ENCODE peak calls at places on chromosomes 16 and 17, in ten cellular contexts. B is ascending aorta, Z is fibroblast of lung, N is tibial artery, R is neural progenitor cell, W is psoas muscle, G is PC-9, F is trophoblast cell, X is cardiac muscle cell, U is lower lobe of right lung. K is an unnamed sample. For H3K36me3 and H3K4me1, the result is how much of the 10 kb centered on the place peaks cover.

GRCh38 chr17:50593321-50593720 is 32.8 kb downstream of the CACNA1G start:
- DNase-seq in B (no peak), Z (no peak), N (no peak), R (peak), W (no peak), G (no peak), F (peak), X (peak), U (peak), K (peak)

GRCh38 chr16:21590287-21590686 is 9.1 kb upstream of the METTL9 start:
- DNase-seq in B (no peak), Z (no peak), N (no peak), R (no peak), W (no peak), G (peak), F (no peak), X (no peak), U (no peak), K (no peak)

GRCh38 chr17:32894245-32894644 is 17.3 kb upstream of the MYO1D start:
- DNase-seq in B (no peak), Z (no peak), N (no peak), R (no peak), W (no peak), G (peak), F (peak), X (peak), U (no peak), K (no peak)

GRCh38 chr16:5056347-5056746 is 9.4 kb downstream of the C16orf89 start:
- DNase-seq in B (no peak), Z (no peak), N (no peak), R (peak), W (no peak), G (no peak), F (no peak), X (peak), U (no peak), K (peak)

GRCh38 chr17:76725580-76726230 is 701 bp downstream of the JMJD6 start:
- DNase-seq in B (peak), Z (no peak), N (peak), R (no peak), W (peak), G (no peak), F (no peak), X (peak), U (peak), K (peak)

GRCh38 chr16:73365010-73365409 is 317.1 kb upstream of the ZFHX3 start:
- DNase-seq in B (no peak), Z (peak), N (no peak), R (no peak), W (no peak), G (no peak), F (peak), X (peak), U (no peak), K (no peak)

GRCh38 chr17:47201168-47201567 is 8.0 kb upstream of the MYL4 start:
- DNase-seq in B (no peak), Z (no peak), N (no peak), R (no peak), W (no peak), G (no peak), F (no peak), X (no peak), U (no peak), K (no peak)

GRCh38 chr17:69230939-69231338 is 2.3 kb upstream of the ABCA10 start:
- DNase-seq in B (no peak), Z (no peak), N (no peak), R (no peak), W (no peak), G (no peak), F (no peak), X (no peak), U (no peak), K (no peak)

GRCh38 chr17:58191259-58191896 is 1.1 kb upstream of the EPX start:
- DNase-seq in B (no peak), Z (no peak), N (no peak), R (no peak), W (no peak), G (peak), F (no peak), X (no peak), U (no peak), K (no peak)

GRCh38 chr17:614637-615546 is 99.7 kb downstream of the VPS53 start:
- DNase-seq in B (no peak), Z (no peak), N (no peak), R (no peak), W (no peak), G (no peak), F (no peak), X (no peak), U (no peak), K (no peak)

GRCh38 chr17:59762022-59762825 is 54.8 kb downstream of the VMP1 start:
- DNase-seq in B (no peak), Z (peak), N (no peak), R (no peak), W (no peak), G (no peak), F (no peak), X (no peak), U (no peak), K (no peak)

GRCh38 chr17:78019367-78019975 is 61.0 kb downstream of the TNRC6C start:
- DNase-seq in B (no peak), Z (peak), N (no peak), R (no peak), W (no peak), G (no peak), F (no peak), X (no peak), U (no peak), K (no peak)

GRCh38 chr17:2181206-2181983 is 122.2 kb downstream of the SMG6 start:
- DNase-seq in B (peak), Z (peak), N (peak), R (peak), W (peak), G (no peak), F (peak), X (peak), U (no peak), K (peak)

GRCh38 chr16:51473091-51473490 is 322.0 kb upstream of the SALL1 start:
- DNase-seq in B (no peak), Z (no peak), N (no peak), R (no peak), W (no peak), G (no peak), F (no peak), X (no peak), U (no peak), K (no peak)

GRCh38 chr17:72119280-72119962 is 1.4 kb upstream of the SOX9 start:
- DNase-seq in B (no peak), Z (no peak), N (no peak), R (no peak), W (no peak), G (no peak), F (no peak), X (no peak), U (no peak), K (no peak)

GRCh38 chr17:61487161-61487654 is 35.0 kb downstream of the TBX4 start:
- DNase-seq in B (no peak), Z (no peak), N (no peak), R (no peak), W (no peak), G (no peak), F (no peak), X (no peak), U (no peak), K (no peak)

GRCh38 chr17:34139996-34140395 is 115.1 kb upstream of the CCL2 start:
- DNase-seq in B (no peak), Z (no peak), N (no peak), R (peak), W (no peak), G (no peak), F (no peak), X (no peak), U (no peak), K (no peak)

GRCh38 chr17:77476498-77476897 is 335.7 kb downstream of the SEC14L1 start:
- DNase-seq in B (no peak), Z (no peak), N (no peak), R (no peak), W (no peak), G (no peak), F (no peak), X (no peak), U (no peak), K (no peak)

GRCh38 chr17:57713140-57713539 is 32.0 kb downstream of the CCDC182 start:
- DNase-seq in B (no peak), Z (no peak), N (no peak), R (no peak), W (no peak), G (no peak), F (no peak), X (no peak), U (no peak), K (no peak)

GRCh38 chr17:77312061-77312684 is 171.4 kb downstream of the SEC14L1 start:
- DNase-seq in B (no peak), Z (no peak), N (peak), R (no peak), W (peak), G (no peak), F (no peak), X (no peak), U (peak), K (no peak)

GRCh38 chr16:78022347-78022746 is at the start of gene CLEC3A:
- DNase-seq in B (no peak), Z (peak), N (no peak), R (peak), W (no peak), G (no peak), F (no peak), X (no peak), U (no peak), K (no peak)

GRCh38 chr16:78097522-78097921 is 1.9 kb upstream of the WWOX start:
- DNase-seq in B (no peak), Z (no peak), N (no peak), R (no peak), W (no peak), G (no peak), F (no peak), X (no peak), U (no peak), K (no peak)

GRCh38 chr17:27530791-27531391 is 74.6 kb downstream of the KSR1 start:
- DNase-seq in B (peak), Z (peak), N (peak), R (no peak), W (no peak), G (peak), F (no peak), X (no peak), U (peak), K (no peak)

GRCh38 chr17:75778861-75779249 is 5.8 kb upstream of the UNK start:
- DNase-seq in B (no peak), Z (no peak), N (no peak), R (peak), W (no peak), G (no peak), F (no peak), X (peak), U (peak), K (no peak)

GRCh38 chr16:81551821-81552304 is 107.3 kb downstream of the CMIP start:
- DNase-seq in B (no peak), Z (peak), N (no peak), R (no peak), W (no peak), G (no peak), F (peak), X (no peak), U (peak), K (no peak)

GRCh38 chr16:50692999-50693781 is at the start of gene NOD2:
- DNase-seq in B (no peak), Z (no peak), N (no peak), R (peak), W (no peak), G (no peak), F (no peak), X (peak), U (no peak), K (peak)

GRCh38 chr17:69729937-69730336 is 315.4 kb downstream of the MAP2K6 start:
- DNase-seq in B (no peak), Z (peak), N (no peak), R (no peak), W (no peak), G (peak), F (peak), X (no peak), U (no peak), K (no peak)

GRCh38 chr17:82583720-82584234 is 64.2 kb downstream of the FOXK2 start:
- DNase-seq in B (no peak), Z (no peak), N (no peak), R (no peak), W (no peak), G (no peak), F (no peak), X (peak), U (peak), K (no peak)
- H3K36me3 ChIP-seq in B (under half), Z (under half), N (under half), R (under half), W (under half), G (under half), F (under half), X (under half), U (half or more), K (under half)

DNA sequence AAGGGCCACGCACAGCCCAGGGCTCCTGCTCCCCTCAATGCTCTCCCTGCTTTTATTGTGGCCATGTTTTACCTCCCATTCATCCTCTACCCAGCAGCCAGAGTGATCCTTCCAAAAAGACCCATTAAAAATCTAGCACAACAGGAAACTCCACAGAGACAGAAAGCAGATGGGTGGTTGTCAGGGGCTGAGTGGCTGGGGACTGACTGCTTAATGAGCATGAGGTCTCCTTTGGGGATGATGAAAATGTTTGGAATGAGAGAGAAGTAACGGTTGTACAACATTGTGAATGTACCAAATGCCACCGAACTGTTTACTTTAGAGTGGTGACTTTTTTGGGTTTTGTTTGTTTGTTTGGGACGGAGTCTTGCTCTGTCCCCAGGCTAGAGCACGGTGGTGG is 107.4 kb downstream of the GAS7 start:
- DNase-seq in B (no peak), Z (no peak), N (no peak), R (no peak), W (no peak), G (no peak), F (no peak), X (no peak), U (no peak), K (no peak)
- H3K4me1 ChIP-seq in B (under half), Z (under half), N (under half), R (under half), W (under half), G (under half), F (under half), X (under half), U (under half), K (under half)

GRCh38 chr16:70392606-70393005 is 45.9 kb downstream of the DDX19A start:
- DNase-seq in B (no peak), Z (no peak), N (no peak), R (no peak), W (no peak), G (no peak), F (no peak), X (no peak), U (no peak), K (no peak)

GRCh38 chr16:70390774-70391173 is 44.1 kb downstream of the DDX19A start:
- DNase-seq in B (no peak), Z (no peak), N (no peak), R (no peak), W (no peak), G (peak), F (no peak), X (no peak), U (no peak), K (no peak)

GRCh38 chr16:70394853-70395252 is 44.0 kb downstream of the ST3GAL2 start:
- DNase-seq in B (no peak), Z (no peak), N (no peak), R (no peak), W (no peak), G (no peak), F (no peak), X (no peak), U (no peak), K (no peak)

GRCh38 chr16:70391446-70391845 is 44.7 kb downstream of the DDX19A start:
- DNase-seq in B (no peak), Z (no peak), N (no peak), R (no peak), W (no peak), G (no peak), F (no peak), X (no peak), U (no peak), K (no peak)

GRCh38 chr16:70391881-70392481 is 45.3 kb downstream of the DDX19A start:
- DNase-seq in B (no peak), Z (peak), N (peak), R (no peak), W (peak), G (no peak), F (no peak), X (no peak), U (no peak), K (no peak)
- H3K4me3 ChIP-seq in B (no peak), Z (no peak), N (no peak), R (no peak), W (no peak), G (no peak), F (no peak), X (no peak), U (no peak), K (no peak)

DNA sequence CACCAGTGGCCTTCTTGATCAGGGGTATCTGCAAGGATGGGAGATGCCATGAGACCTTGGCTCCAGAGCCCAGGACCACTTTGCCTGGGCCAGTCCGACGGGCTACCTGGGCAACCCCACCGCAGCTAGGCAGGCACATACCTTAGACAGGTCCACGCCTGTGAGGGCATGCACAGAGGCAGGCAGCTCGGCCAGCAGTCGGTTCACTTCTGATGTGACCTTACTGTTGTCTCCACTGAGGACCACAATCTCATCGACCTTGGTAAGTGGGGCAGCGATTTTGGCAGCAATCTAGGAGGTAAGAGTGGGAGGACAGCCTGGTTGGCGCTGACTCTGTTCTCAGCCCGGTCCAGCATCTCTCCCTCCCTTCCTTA is 17.0 kb downstream of the FLOT2 start:
- DNase-seq in B (no peak), Z (no peak), N (no peak), R (no peak), W (no peak), G (no peak), F (no peak), X (no peak), U (peak), K (no peak)
- H3K36me3 ChIP-seq in B (half or more), Z (under half), N (half or more), R (under half), W (under half), G (under half), F (half or more), X (under half), U (half or more), K (under half)

K was measured in Caco-2.